ENCODE peak calls at places on chromosomes 1 and 21, in ten cellular contexts. L, S, H, C, E, O, Q, V, J and A are unnamed samples.
A peak's percentile ranks its signal among the peaks of the same experiment; 100 is the strongest.

GRCh38 chr1:31934706-31935629 is 3.2 kb downstream of the PTP4A2 start:
- DNase-seq in L (no peak), S (no peak), H (no peak), C (no peak), E (peak; percentile 68), O (no peak), Q (no peak), V (no peak), J (no peak), A (no peak)

GRCh38 chr1:155064109-155064812 is 721 bp downstream of the EFNA4 start:
- DNase-seq in L (no peak), S (peak; percentile 56), H (no peak), C (no peak), E (peak; percentile 36), O (peak; percentile 76), Q (peak; percentile 66), V (no peak), J (no peak), A (peak; percentile 67)

GRCh38 chr1:205913451-205914204 is 29.6 kb downstream of the SLC26A9 start:
- DNase-seq in L (no peak), S (peak; percentile 98), H (no peak), C (peak; percentile 75), E (peak; percentile 17), O (no peak), Q (no peak), V (peak; percentile 69), J (no peak), A (no peak)

GRCh38 chr1:230109871-230110667 is 43.0 kb downstream of the GALNT2 start:
- DNase-seq in L (no peak), S (no peak), H (no peak), C (no peak), E (no peak), O (no peak), Q (no peak), V (no peak), J (no peak), A (no peak)

GRCh38 chr21:16532841-16533240 is 803.1 kb downstream of the USP25 start:
- DNase-seq in L (no peak), S (no peak), H (no peak), C (no peak), E (peak; percentile 46), O (no peak), Q (no peak), V (no peak), J (no peak), A (no peak)

GRCh38 chr1:204889681-204890373 is 19.2 kb downstream of the NFASC start:
- DNase-seq in L (no peak), S (no peak), H (no peak), C (no peak), E (no peak), O (no peak), Q (no peak), V (no peak), J (no peak), A (no peak)

GRCh38 chr1:110176299-110176956 is 26.1 kb downstream of the SLC6A17 start:
- DNase-seq in L (no peak), S (peak; percentile 67), H (no peak), C (peak; percentile 59), E (peak; percentile 53), O (no peak), Q (no peak), V (peak; percentile 56), J (peak; percentile 29), A (peak; percentile 45)

GRCh38 chr1:80218112-80218511 is 1211.6 kb upstream of the ADGRL4 start:
- DNase-seq in L (no peak), S (no peak), H (no peak), C (no peak), E (peak; percentile 82), O (peak; percentile 80), Q (peak; percentile 13), V (no peak), J (no peak), A (no peak)

GRCh38 chr1:1122981-1123480 is 7.1 kb upstream of the C1orf159 start:
- DNase-seq in L (no peak), S (no peak), H (peak; percentile 18), C (no peak), E (no peak), O (no peak), Q (no peak), V (no peak), J (no peak), A (peak; percentile 16)

GRCh38 chr1:229380514-229381160 is 37.8 kb upstream of the CCSAP start:
- DNase-seq in L (no peak), S (no peak), H (no peak), C (no peak), E (no peak), O (no peak), Q (no peak), V (no peak), J (no peak), A (no peak)

GRCh38 chr1:5615076-5615475 is 377.1 kb downstream of the NPHP4 start:
- DNase-seq in L (no peak), S (no peak), H (no peak), C (no peak), E (no peak), O (no peak), Q (no peak), V (no peak), J (no peak), A (no peak)

GRCh38 chr1:26378088-26378878 is 5.7 kb upstream of the ZNF683 start:
- DNase-seq in L (no peak), S (peak; percentile 5), H (peak; percentile 64), C (no peak), E (peak; percentile 95), O (no peak), Q (no peak), V (no peak), J (no peak), A (no peak)

GRCh38 chr1:220278991-220279390 is 6.7 kb upstream of the RAB3GAP2 start:
- DNase-seq in L (no peak), S (no peak), H (no peak), C (no peak), E (no peak), O (no peak), Q (no peak), V (no peak), J (no peak), A (no peak)

GRCh38 chr1:244863491-244864252 is 671 bp downstream of the HNRNPU start:
- DNase-seq in L (no peak), S (peak; percentile 38), H (no peak), C (peak; percentile 35), E (peak; percentile 61), O (no peak), Q (no peak), V (peak; percentile 46), J (peak; percentile 43), A (peak; percentile 25)

GRCh38 chr1:40162791-40163441 is 1.7 kb downstream of the RLF start:
- DNase-seq in L (no peak), S (no peak), H (no peak), C (no peak), E (peak; percentile 45), O (peak; percentile 21), Q (no peak), V (no peak), J (no peak), A (no peak)

GRCh38 chr1:3061566-3061965 is 7.4 kb upstream of the PRDM16 start:
- DNase-seq in L (no peak), S (no peak), H (no peak), C (no peak), E (no peak), O (no peak), Q (no peak), V (no peak), J (no peak), A (peak; percentile 38)

GRCh38 chr21:35204850-35205564 is 155.9 kb upstream of the RUNX1 start:
- DNase-seq in L (no peak), S (peak; percentile 20), H (no peak), C (peak; percentile 80), E (no peak), O (peak; percentile 40), Q (no peak), V (peak; percentile 89), J (peak; percentile 19), A (no peak)

GRCh38 chr1:234163267-234163919 is 209.9 kb upstream of the COA6 start:
- DNase-seq in L (no peak), S (peak; percentile 11), H (no peak), C (no peak), E (peak; percentile 15), O (no peak), Q (no peak), V (no peak), J (no peak), A (no peak)

DNA sequence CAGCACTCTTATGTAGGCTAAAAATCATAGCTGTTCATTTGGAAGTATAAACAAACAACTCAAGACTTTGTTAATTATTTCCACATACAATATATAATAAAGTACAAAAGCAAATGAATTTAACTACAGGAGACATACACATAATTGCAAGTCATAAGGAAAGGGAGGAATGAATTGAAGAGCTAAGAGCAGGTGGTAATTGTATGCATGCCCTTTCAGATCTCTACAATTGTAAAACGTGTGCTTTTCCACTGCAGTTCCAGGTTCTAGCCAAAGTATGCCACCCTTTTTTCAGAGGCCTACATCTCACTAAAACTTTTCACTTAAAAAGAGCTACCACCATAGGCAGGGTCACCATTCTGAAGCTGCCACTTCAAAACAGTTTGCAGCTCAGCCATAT is 42.8 kb upstream of the HP1BP3 start:
- DNase-seq in L (no peak), S (no peak), H (no peak), C (no peak), E (no peak), O (no peak), Q (no peak), V (no peak), J (no peak), A (no peak)
- TF ChIP-seq CTCF in L (no peak), S (no peak), H (no peak), C (no peak), E (no peak), O (no peak), Q (no peak), V (no peak), J (no peak), A (no peak)

GRCh38 chr1:156632355-156632754 is 9.6 kb upstream of the BCAN start:
- DNase-seq in L (no peak), S (no peak), H (no peak), C (no peak), E (no peak), O (no peak), Q (no peak), V (no peak), J (no peak), A (no peak)
- TF ChIP-seq CTCF in L (no peak), S (no peak), H (no peak), C (no peak), E (no peak), O (no peak), Q (no peak), V (no peak), J (no peak), A (no peak)

GRCh38 chr1:210554382-210554781 is 225.7 kb downstream of the HHAT start:
- DNase-seq in L (no peak), S (no peak), H (no peak), C (no peak), E (no peak), O (no peak), Q (no peak), V (no peak), J (no peak), A (no peak)
- TF ChIP-seq CTCF in L (no peak), S (no peak), H (no peak), C (no peak), E (no peak), O (no peak), Q (no peak), V (no peak), J (no peak), A (no peak)

DNA sequence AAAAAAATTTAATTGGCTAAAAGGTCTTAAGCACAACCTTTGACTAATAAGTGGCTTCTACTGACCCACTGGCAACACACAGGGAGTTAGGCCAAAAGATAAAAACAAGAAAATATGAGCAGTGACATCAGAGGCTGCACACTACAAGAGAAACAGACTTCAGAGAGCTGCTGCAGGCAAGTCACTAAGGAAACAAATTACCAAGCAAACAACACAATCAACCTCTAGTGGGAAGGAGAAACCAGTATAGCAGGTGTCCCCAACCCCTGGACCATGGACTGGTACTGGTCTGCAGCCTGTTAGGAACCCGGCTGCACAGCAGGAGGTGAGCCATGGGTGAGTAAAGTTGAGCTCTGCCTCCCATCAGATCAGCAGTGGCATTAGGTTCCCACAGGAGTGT is 20.8 kb upstream of the ENSA start:
- DNase-seq in L (no peak), S (peak; percentile 73), H (no peak), C (no peak), E (no peak), O (no peak), Q (no peak), V (no peak), J (no peak), A (no peak)
- TF ChIP-seq CTCF in L (no peak), S (no peak), H (no peak), C (no peak), E (no peak), O (no peak), Q (no peak), V (no peak), J (no peak), A (no peak)